ENCODE peak calls at places on chromosomes 3 and 15, in seven cellular contexts. One of them, this sample, is unnamed. For H3K4me1, the result is how much of the 10 kb centered on the place peaks cover.

GRCh38 chr15:63236272-63236671 is 41.1 kb upstream of the APH1B start:
- DNase-seq in thoracic aorta: no peak
- DNase-seq in vagina: no peak
- DNase-seq in heart left ventricle: no peak
- DNase-seq in heart right ventricle: no peak
- DNase-seq in HCT116: no peak
- DNase-seq in psoas muscle: no peak
- DNase-seq in this sample: no peak

GRCh38 chr3:43838009-43838758 is 147.4 kb downstream of the ABHD5 start:
- DNase-seq in thoracic aorta: no peak
- DNase-seq in vagina: no peak
- DNase-seq in heart left ventricle: no peak
- DNase-seq in heart right ventricle: no peak
- DNase-seq in HCT116: no peak
- DNase-seq in psoas muscle: no peak
- DNase-seq in this sample: no peak

GRCh38 chr3:115518100-115518852 is 105.0 kb upstream of the GAP43 start:
- DNase-seq in thoracic aorta: peak
- DNase-seq in vagina: no peak
- DNase-seq in heart left ventricle: peak
- DNase-seq in heart right ventricle: peak
- DNase-seq in HCT116: peak
- DNase-seq in psoas muscle: peak
- DNase-seq in this sample: no peak

GRCh38 chr3:105366302-105367062 is at the start of gene ALCAM:
- DNase-seq in thoracic aorta: peak
- DNase-seq in vagina: peak
- DNase-seq in heart left ventricle: peak
- DNase-seq in heart right ventricle: peak
- DNase-seq in HCT116: peak
- DNase-seq in psoas muscle: peak
- DNase-seq in this sample: peak

GRCh38 chr3:140552898-140553297 is 125.0 kb upstream of the TRIM42 start:
- DNase-seq in thoracic aorta: no peak
- DNase-seq in vagina: no peak
- DNase-seq in heart left ventricle: no peak
- DNase-seq in heart right ventricle: peak
- DNase-seq in HCT116: no peak
- DNase-seq in psoas muscle: no peak
- DNase-seq in this sample: no peak

GRCh38 chr15:60871731-60872130 is 357.4 kb downstream of the RORA start:
- DNase-seq in thoracic aorta: no peak
- DNase-seq in vagina: no peak
- DNase-seq in heart left ventricle: no peak
- DNase-seq in heart right ventricle: no peak
- DNase-seq in HCT116: no peak
- DNase-seq in psoas muscle: no peak
- DNase-seq in this sample: no peak

GRCh38 chr3:77460326-77460725 is 420.4 kb downstream of the ROBO2 start:
- DNase-seq in thoracic aorta: no peak
- DNase-seq in vagina: no peak
- DNase-seq in heart left ventricle: no peak
- DNase-seq in heart right ventricle: no peak
- DNase-seq in HCT116: no peak
- DNase-seq in psoas muscle: no peak
- DNase-seq in this sample: no peak

GRCh38 chr3:62718011-62718410 is 157.2 kb downstream of the CADPS start:
- DNase-seq in thoracic aorta: no peak
- DNase-seq in vagina: no peak
- DNase-seq in heart left ventricle: no peak
- DNase-seq in heart right ventricle: no peak
- DNase-seq in HCT116: no peak
- DNase-seq in psoas muscle: no peak
- DNase-seq in this sample: no peak

GRCh38 chr15:40543631-40544294 is 21.1 kb downstream of the CCDC32 start:
- DNase-seq in thoracic aorta: no peak
- DNase-seq in vagina: no peak
- DNase-seq in heart left ventricle: no peak
- DNase-seq in heart right ventricle: no peak
- DNase-seq in HCT116: no peak
- DNase-seq in psoas muscle: no peak
- DNase-seq in this sample: no peak

GRCh38 chr3:123706871-123707270 is 122.0 kb upstream of the HACD2 start:
- DNase-seq in thoracic aorta: no peak
- DNase-seq in vagina: no peak
- DNase-seq in heart left ventricle: no peak
- DNase-seq in heart right ventricle: no peak
- DNase-seq in HCT116: no peak
- DNase-seq in psoas muscle: no peak
- DNase-seq in this sample: no peak

GRCh38 chr3:144893980-144894379 is 922.4 kb downstream of the DIPK2A start:
- DNase-seq in thoracic aorta: no peak
- DNase-seq in vagina: no peak
- DNase-seq in heart left ventricle: no peak
- DNase-seq in heart right ventricle: no peak
- DNase-seq in HCT116: no peak
- DNase-seq in psoas muscle: no peak
- DNase-seq in this sample: no peak

GRCh38 chr3:101521251-101521701 is 8.3 kb upstream of the SENP7 start:
- DNase-seq in thoracic aorta: no peak
- DNase-seq in vagina: no peak
- DNase-seq in heart left ventricle: no peak
- DNase-seq in heart right ventricle: no peak
- DNase-seq in HCT116: no peak
- DNase-seq in psoas muscle: no peak
- DNase-seq in this sample: no peak

GRCh38 chr3:4351872-4352271 is 48.7 kb downstream of the SETMAR start:
- DNase-seq in thoracic aorta: no peak
- DNase-seq in vagina: no peak
- DNase-seq in heart left ventricle: no peak
- DNase-seq in heart right ventricle: no peak
- DNase-seq in HCT116: no peak
- DNase-seq in psoas muscle: no peak
- DNase-seq in this sample: no peak

GRCh38 chr3:190586631-190587000 is 72.7 kb downstream of the IL1RAP start:
- DNase-seq in thoracic aorta: no peak
- DNase-seq in vagina: no peak
- DNase-seq in heart left ventricle: no peak
- DNase-seq in heart right ventricle: no peak
- DNase-seq in HCT116: peak
- DNase-seq in psoas muscle: no peak
- DNase-seq in this sample: no peak

GRCh38 chr3:52848617-52849016 is 13.8 kb upstream of the MUSTN1 start:
- DNase-seq in thoracic aorta: no peak
- DNase-seq in vagina: no peak
- DNase-seq in heart left ventricle: no peak
- DNase-seq in heart right ventricle: no peak
- DNase-seq in HCT116: no peak
- DNase-seq in psoas muscle: peak
- DNase-seq in this sample: no peak

GRCh38 chr3:170753421-170754344 is 116.3 kb downstream of the RPL22L1 start:
- DNase-seq in thoracic aorta: no peak
- DNase-seq in vagina: no peak
- DNase-seq in heart left ventricle: no peak
- DNase-seq in heart right ventricle: no peak
- DNase-seq in HCT116: no peak
- DNase-seq in psoas muscle: no peak
- DNase-seq in this sample: no peak

GRCh38 chr3:132245547-132245946 is 71.7 kb upstream of the ACP3 start:
- DNase-seq in thoracic aorta: no peak
- DNase-seq in vagina: no peak
- DNase-seq in heart left ventricle: no peak
- DNase-seq in heart right ventricle: no peak
- DNase-seq in HCT116: no peak
- DNase-seq in psoas muscle: no peak
- DNase-seq in this sample: no peak

GRCh38 chr15:80154336-80154735 is 1.5 kb downstream of the FAH start:
- DNase-seq in thoracic aorta: no peak
- DNase-seq in vagina: no peak
- DNase-seq in heart left ventricle: no peak
- DNase-seq in heart right ventricle: no peak
- DNase-seq in HCT116: no peak
- DNase-seq in psoas muscle: peak
- DNase-seq in this sample: no peak

GRCh38 chr3:123154346-123154985 is 47.3 kb upstream of the SEC22A start:
- DNase-seq in thoracic aorta: no peak
- DNase-seq in vagina: peak
- DNase-seq in heart left ventricle: no peak
- DNase-seq in heart right ventricle: no peak
- DNase-seq in HCT116: no peak
- DNase-seq in psoas muscle: no peak
- DNase-seq in this sample: no peak

GRCh38 chr3:152121292-152121654 is 147.5 kb upstream of the MBNL1 start:
- DNase-seq in thoracic aorta: no peak
- DNase-seq in vagina: no peak
- DNase-seq in heart left ventricle: no peak
- DNase-seq in heart right ventricle: no peak
- DNase-seq in HCT116: no peak
- DNase-seq in psoas muscle: no peak
- DNase-seq in this sample: no peak

GRCh38 chr3:184911570-184911969 is 99.6 kb downstream of the VPS8 start:
- DNase-seq in thoracic aorta: no peak
- DNase-seq in vagina: no peak
- DNase-seq in heart left ventricle: no peak
- DNase-seq in heart right ventricle: no peak
- DNase-seq in HCT116: no peak
- DNase-seq in psoas muscle: no peak
- DNase-seq in this sample: no peak

GRCh38 chr3:47617061-47618010 is 38.7 kb upstream of the CSPG5 start:
- DNase-seq in thoracic aorta: no peak
- DNase-seq in vagina: no peak
- DNase-seq in heart left ventricle: no peak
- DNase-seq in heart right ventricle: no peak
- DNase-seq in HCT116: no peak
- DNase-seq in psoas muscle: no peak
- DNase-seq in this sample: no peak

GRCh38 chr3:177537612-177538011 is 340.3 kb upstream of the TBL1XR1 start:
- DNase-seq in thoracic aorta: no peak
- DNase-seq in vagina: no peak
- DNase-seq in heart left ventricle: no peak
- DNase-seq in heart right ventricle: no peak
- DNase-seq in HCT116: no peak
- DNase-seq in psoas muscle: no peak
- DNase-seq in this sample: no peak
- H3K4me1 ChIP-seq in thoracic aorta: under half
- H3K4me1 ChIP-seq in vagina: under half
- H3K4me1 ChIP-seq in heart left ventricle: under half
- H3K4me1 ChIP-seq in heart right ventricle: under half
- H3K4me1 ChIP-seq in HCT116: under half
- H3K4me1 ChIP-seq in psoas muscle: under half
- H3K4me1 ChIP-seq in this sample: under half

GRCh38 chr15:51848811-51849210 is 19.4 kb downstream of the TMOD3 start:
- DNase-seq in thoracic aorta: no peak
- DNase-seq in vagina: no peak
- DNase-seq in heart left ventricle: no peak
- DNase-seq in heart right ventricle: no peak
- DNase-seq in HCT116: no peak
- DNase-seq in psoas muscle: no peak
- DNase-seq in this sample: no peak

GRCh38 chr15:51853987-51854386 is 24.5 kb downstream of the TMOD3 start:
- DNase-seq in thoracic aorta: no peak
- DNase-seq in vagina: no peak
- DNase-seq in heart left ventricle: no peak
- DNase-seq in heart right ventricle: no peak
- DNase-seq in HCT116: no peak
- DNase-seq in psoas muscle: no peak
- DNase-seq in this sample: no peak

GRCh38 chr15:51846066-51846462 is 16.6 kb downstream of the TMOD3 start:
- DNase-seq in thoracic aorta: no peak
- DNase-seq in vagina: no peak
- DNase-seq in heart left ventricle: no peak
- DNase-seq in heart right ventricle: no peak
- DNase-seq in HCT116: no peak
- DNase-seq in psoas muscle: no peak
- DNase-seq in this sample: no peak

GRCh38 chr15:51846463-51847230 is 17.2 kb downstream of the TMOD3 start:
- DNase-seq in thoracic aorta: no peak
- DNase-seq in vagina: no peak
- DNase-seq in heart left ventricle: no peak
- DNase-seq in heart right ventricle: no peak
- DNase-seq in HCT116: peak
- DNase-seq in psoas muscle: no peak
- DNase-seq in this sample: no peak

GRCh38 chr15:51849866-51850265 is 20.4 kb downstream of the TMOD3 start:
- DNase-seq in thoracic aorta: no peak
- DNase-seq in vagina: no peak
- DNase-seq in heart left ventricle: no peak
- DNase-seq in heart right ventricle: no peak
- DNase-seq in HCT116: no peak
- DNase-seq in psoas muscle: no peak
- DNase-seq in this sample: no peak
- H3K4me1 ChIP-seq in thoracic aorta: under half
- H3K4me1 ChIP-seq in vagina: half or more
- H3K4me1 ChIP-seq in heart left ventricle: half or more
- H3K4me1 ChIP-seq in heart right ventricle: under half
- H3K4me1 ChIP-seq in HCT116: half or more
- H3K4me1 ChIP-seq in psoas muscle: under half
- H3K4me1 ChIP-seq in this sample: under half

DNA sequence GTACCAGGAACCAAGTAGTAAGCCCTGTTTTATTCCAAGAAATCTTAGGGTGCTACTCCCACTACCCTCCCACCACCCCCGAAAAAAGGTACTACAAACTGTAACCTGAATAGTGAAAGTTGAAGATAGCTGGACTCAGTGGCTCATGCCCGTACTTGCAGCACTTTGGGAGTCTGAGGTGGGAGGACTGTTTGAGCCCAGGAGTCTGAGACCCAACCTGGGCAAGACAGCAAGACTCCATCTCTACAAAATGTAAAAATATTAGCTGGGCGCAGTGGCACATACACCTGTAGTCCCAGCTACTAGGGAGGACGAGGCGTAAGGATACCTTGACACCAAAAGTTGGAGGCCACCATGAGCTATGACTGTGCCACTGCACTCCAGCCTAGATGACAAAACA is 7.9 kb downstream of the RHOA start:
- DNase-seq in thoracic aorta: no peak
- DNase-seq in vagina: no peak
- DNase-seq in heart left ventricle: no peak
- DNase-seq in heart right ventricle: no peak
- DNase-seq in HCT116: no peak
- DNase-seq in psoas muscle: no peak
- DNase-seq in this sample: no peak
- H3K4me1 ChIP-seq in thoracic aorta: half or more
- H3K4me1 ChIP-seq in vagina: half or more
- H3K4me1 ChIP-seq in heart left ventricle: half or more
- H3K4me1 ChIP-seq in heart right ventricle: under half
- H3K4me1 ChIP-seq in HCT116: under half
- H3K4me1 ChIP-seq in psoas muscle: half or more
- H3K4me1 ChIP-seq in this sample: under half

GRCh38 chr3:57500506-57500905 is 43.6 kb downstream of the DNAH12 start:
- DNase-seq in thoracic aorta: no peak
- DNase-seq in vagina: no peak
- DNase-seq in heart left ventricle: no peak
- DNase-seq in heart right ventricle: no peak
- DNase-seq in HCT116: no peak
- DNase-seq in psoas muscle: no peak
- DNase-seq in this sample: no peak
- H3K4me1 ChIP-seq in thoracic aorta: under half
- H3K4me1 ChIP-seq in vagina: under half
- H3K4me1 ChIP-seq in heart left ventricle: under half
- H3K4me1 ChIP-seq in heart right ventricle: under half
- H3K4me1 ChIP-seq in HCT116: under half
- H3K4me1 ChIP-seq in psoas muscle: under half
- H3K4me1 ChIP-seq in this sample: under half

This sample was measured in mucosa of descending colon.